ENCODE peak calls at places on chromosomes 12 and 14, in five cellular contexts. T is colonic mucosa, B is Calu3, A is AML-193, S is fibroblast of the conjunctiva. Y is an unnamed sample.

GRCh38 chr14:104211741-104212140 is 73.4 kb downstream of the KIF26A start:
- DNase-seq in T (no peak), B (no peak), A (no peak), S (no peak), Y (no peak)

GRCh38 chr12:77133566-77133965 is 68.2 kb upstream of the E2F7 start:
- DNase-seq in T (peak; percentile 22), B (peak; percentile 67), A (no peak), S (no peak), Y (no peak)

GRCh38 chr14:61258985-61259384 is 22.2 kb downstream of the TMEM30B start:
- DNase-seq in T (no peak), B (no peak), A (no peak), S (no peak), Y (no peak)

GRCh38 chr14:105088812-105089745 is 23.8 kb upstream of the GPR132 start:
- DNase-seq in T (no peak), B (no peak), A (no peak), S (no peak), Y (no peak)

GRCh38 chr14:60175255-60175902 is 10.2 kb upstream of the DHRS7 start:
- DNase-seq in T (no peak), B (no peak), A (no peak), S (no peak), Y (no peak)

GRCh38 chr14:63632932-63633514 is 8.6 kb downstream of the WDR89 start:
- DNase-seq in T (no peak), B (no peak), A (peak; percentile 61), S (peak; percentile 16), Y (no peak)

GRCh38 chr12:116299064-116299463 is 21.6 kb upstream of the MED13L start:
- DNase-seq in T (no peak), B (no peak), A (no peak), S (no peak), Y (no peak)

GRCh38 chr12:110088936-110089335 is 35.2 kb upstream of the IFT81 start:
- DNase-seq in T (no peak), B (no peak), A (no peak), S (no peak), Y (no peak)

GRCh38 chr14:90758959-90759358 is 57.3 kb downstream of the TTC7B start:
- DNase-seq in T (peak; percentile 37), B (no peak), A (no peak), S (no peak), Y (no peak)

GRCh38 chr12:27351476-27351875 is 18.8 kb downstream of the BMAL2 start:
- DNase-seq in T (no peak), B (no peak), A (no peak), S (no peak), Y (no peak)

GRCh38 chr14:64340560-64341196 is 46.5 kb upstream of the ESR2 start:
- DNase-seq in T (no peak), B (no peak), A (no peak), S (no peak), Y (no peak)

GRCh38 chr14:72545411-72546311 is 348.2 kb downstream of the DPF3 start:
- DNase-seq in T (no peak), B (no peak), A (no peak), S (no peak), Y (no peak)

GRCh38 chr14:77124345-77125274 is 17.0 kb downstream of the ZDHHC22 start:
- DNase-seq in T (peak; percentile 46), B (peak; percentile 54), A (no peak), S (peak; percentile 1), Y (no peak)

GRCh38 chr12:124527861-124528561 is 39.4 kb downstream of the NCOR2 start:
- DNase-seq in T (no peak), B (no peak), A (no peak), S (no peak), Y (no peak)

GRCh38 chr14:22547309-22547947 is 41.6 kb downstream of the DAD1 start:
- DNase-seq in T (peak; percentile 38), B (no peak), A (no peak), S (no peak), Y (no peak)

GRCh38 chr12:123942277-123942653 is 30.4 kb downstream of the CCDC92 start:
- DNase-seq in T (no peak), B (no peak), A (no peak), S (peak; percentile 49), Y (peak; percentile 46)